ENCODE peak calls at places on chromosomes 11 and 22, in six cellular contexts. Z is MM.1S, U is GM23248, O is PC-3, S is HCT116, P is hepatocyte. C is an unnamed sample.

GRCh38 chr22:50016308-50016987 is 3.9 kb upstream of the IL17REL start:
- DNase-seq in Z (no peak), O (no peak), U (no peak), P (no peak), S (no peak), C (peak)

GRCh38 chr11:131375936-131376335 is 5.5 kb downstream of the NTM start:
- DNase-seq in Z (no peak), U (no peak), P (no peak), O (no peak), S (no peak), C (no peak)

GRCh38 chr11:19359425-19360000 is 118.8 kb upstream of the E2F8 start:
- DNase-seq in O (no peak), S (no peak), Z (no peak), P (no peak), U (peak), C (no peak)

GRCh38 chr11:34480339-34480738 is 33.3 kb downstream of the ELF5 start:
- DNase-seq in U (peak), Z (no peak), S (no peak), O (peak), P (no peak), C (no peak)

GRCh38 chr22:27377501-27377900 is 424.1 kb downstream of the MN1 start:
- DNase-seq in O (no peak), Z (no peak), S (no peak), U (no peak), P (no peak), C (no peak)

GRCh38 chr11:5291207-5291838 is 10.4 kb downstream of the OR51B4 start:
- DNase-seq in Z (peak), P (peak), O (peak), U (peak), S (peak), C (peak)

GRCh38 chr11:102546427-102546826 is 15.9 kb upstream of the MMP7 start:
- DNase-seq in P (no peak), Z (no peak), S (no peak), U (no peak), O (no peak), C (no peak)

GRCh38 chr11:77167791-77168190 is 39.7 kb downstream of the MYO7A start:
- DNase-seq in P (no peak), S (no peak), Z (no peak), O (no peak), U (no peak), C (no peak)

GRCh38 chr11:118437046-118437735 is 899 bp downstream of the KMT2A start:
- DNase-seq in O (peak), U (peak), P (peak), S (no peak), Z (peak), C (peak)

GRCh38 chr11:76653674-76654309 is 16.8 kb downstream of the LRRC32 start:
- DNase-seq in S (no peak), Z (no peak), U (peak), P (peak), O (no peak), C (no peak)

GRCh38 chr11:75771646-75772410 is 3.2 kb downstream of the DGAT2 start:
- DNase-seq in Z (no peak), O (peak), S (no peak), U (peak), P (peak), C (no peak)

GRCh38 chr11:70845761-70846160 is 406.6 kb downstream of the SHANK2 start:
- DNase-seq in P (no peak), Z (no peak), U (no peak), S (no peak), O (no peak), C (no peak)

GRCh38 chr11:124801014-124801413 is 808 bp upstream of the MSANTD2 start:
- DNase-seq in U (peak), Z (no peak), P (peak), S (no peak), O (peak), C (no peak)

GRCh38 chr11:119745776-119746535 is 17.0 kb upstream of the NECTIN1 start:
- DNase-seq in S (no peak), U (no peak), P (no peak), Z (no peak), O (no peak), C (no peak)

GRCh38 chr22:46969491-46969890 is 207.0 kb downstream of the TBC1D22A start:
- DNase-seq in S (no peak), O (no peak), U (no peak), Z (no peak), P (no peak), C (no peak)

GRCh38 chr11:71302534-71302909 is 50.1 kb upstream of the SHANK2 start:
- DNase-seq in Z (no peak), P (no peak), O (no peak), U (no peak), S (no peak), C (no peak)

GRCh38 chr22:27195104-27195503 is 537.7 kb downstream of the MIAT start:
- DNase-seq in O (no peak), Z (no peak), U (no peak), S (no peak), P (no peak), C (no peak)

GRCh38 chr22:49007013-49007653 is 820.5 kb downstream of the BRD1 start:
- DNase-seq in P (peak), Z (no peak), U (no peak), O (no peak), S (no peak), C (no peak)

GRCh38 chr11:123061403-123062157 is at the start of gene HSPA8:
- DNase-seq in P (peak), U (peak), O (peak), Z (peak), S (no peak), C (peak)

GRCh38 chr11:117704416-117705150 is 92.4 kb downstream of the DSCAML1 start:
- DNase-seq in O (no peak), P (no peak), Z (no peak), U (no peak), S (no peak), C (no peak)

GRCh38 chr11:31926816-31927528 is 115.8 kb upstream of the PAX6 start:
- DNase-seq in P (no peak), S (no peak), Z (no peak), U (no peak), O (no peak), C (no peak)

GRCh38 chr22:24995649-24996180 is 43.2 kb downstream of the KIAA1671 start:
- DNase-seq in S (no peak), U (no peak), Z (no peak), O (no peak), P (no peak), C (no peak)

GRCh38 chr11:120784566-120785251 is 239.2 kb upstream of the TBCEL start:
- DNase-seq in Z (no peak), U (no peak), S (no peak), P (no peak), O (no peak), C (no peak)

GRCh38 chr22:39457047-39457545 is 284 bp downstream of the MGAT3 start:
- DNase-seq in U (no peak), P (peak), Z (no peak), O (no peak), S (no peak), C (peak)

GRCh38 chr22:37166675-37167066 is 17.0 kb upstream of the IL2RB start:
- DNase-seq in U (peak), Z (peak), O (peak), P (peak), S (no peak), C (peak)

GRCh38 chr22:31044262-31044861 is 36.8 kb upstream of the SMTN start:
- DNase-seq in S (no peak), U (peak), P (no peak), O (no peak), Z (no peak), C (no peak)

GRCh38 chr22:37781434-37782059 is 26.2 kb upstream of the GCAT start:
- DNase-seq in S (no peak), U (peak), O (peak), Z (no peak), P (no peak), C (peak)

GRCh38 chr11:34263462-34264186 is 94.2 kb downstream of the ABTB2 start:
- DNase-seq in U (peak), P (peak), Z (no peak), S (peak), O (peak), C (no peak)

GRCh38 chr11:27861706-27862430 is 161.6 kb upstream of the BDNF start:
- DNase-seq in S (no peak), U (peak), P (peak), O (peak), Z (no peak), C (no peak)

GRCh38 chr11:58775066-58775708 is 43.4 kb upstream of the GLYAT start:
- DNase-seq in P (no peak), U (no peak), S (no peak), Z (no peak), O (no peak), C (no peak)

GRCh38 chr22:33051960-33052839 is 6.0 kb downstream of the SYN3 start:
- DNase-seq in U (no peak), S (no peak), P (no peak), O (no peak), Z (no peak), C (peak)

GRCh38 chr22:17916226-17916889 is 108.0 kb downstream of the MICAL3 start:
- DNase-seq in O (no peak), S (no peak), P (no peak), Z (no peak), U (no peak), C (no peak)

GRCh38 chr11:111450480-111451320 is 61.5 kb downstream of the BTG4 start:
- DNase-seq in Z (peak), O (no peak), U (no peak), S (no peak), P (no peak), C (no peak)

GRCh38 chr11:44738791-44739190 is 12.0 kb downstream of the TSPAN18 start:
- DNase-seq in P (no peak), Z (no peak), O (no peak), U (no peak), S (no peak), C (no peak)

GRCh38 chr11:44742470-44742869 is 15.7 kb downstream of the TSPAN18 start:
- DNase-seq in P (no peak), O (no peak), U (no peak), Z (no peak), S (no peak), C (no peak)

GRCh38 chr11:44743326-44743725 is 16.6 kb downstream of the TSPAN18 start:
- DNase-seq in O (no peak), U (no peak), Z (no peak), S (no peak), P (no peak), C (no peak)

GRCh38 chr11:44741976-44742375 is 15.2 kb downstream of the TSPAN18 start:
- DNase-seq in U (no peak), O (no peak), Z (no peak), S (no peak), P (no peak), C (no peak)

DNA sequence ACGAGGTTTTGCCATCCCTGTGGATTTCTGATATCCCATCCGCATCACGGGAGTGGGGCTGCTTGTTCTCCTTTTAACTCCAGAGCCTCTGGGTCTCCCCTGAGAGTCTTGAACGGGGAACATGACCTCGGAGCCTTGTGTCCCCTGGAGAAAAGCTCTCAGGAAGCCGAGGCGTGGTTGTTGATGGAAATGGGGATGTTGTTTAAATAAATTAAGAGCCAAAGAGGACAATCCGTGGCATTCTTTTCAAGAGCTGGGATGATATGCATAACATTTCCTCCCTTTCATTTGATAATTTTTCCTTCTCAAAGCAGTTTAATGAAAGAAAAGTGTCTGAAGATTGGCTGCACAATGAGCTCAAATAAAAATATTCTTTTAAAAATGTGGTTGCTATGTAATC is 14.2 kb downstream of the TSPAN18 start:
- DNase-seq in S (no peak), Z (no peak), P (no peak), O (no peak), U (no peak), C (no peak)
- H3K4me3 ChIP-seq in S (no peak), Z (no peak), P (no peak), O (no peak), U (no peak), C (no peak)

DNA sequence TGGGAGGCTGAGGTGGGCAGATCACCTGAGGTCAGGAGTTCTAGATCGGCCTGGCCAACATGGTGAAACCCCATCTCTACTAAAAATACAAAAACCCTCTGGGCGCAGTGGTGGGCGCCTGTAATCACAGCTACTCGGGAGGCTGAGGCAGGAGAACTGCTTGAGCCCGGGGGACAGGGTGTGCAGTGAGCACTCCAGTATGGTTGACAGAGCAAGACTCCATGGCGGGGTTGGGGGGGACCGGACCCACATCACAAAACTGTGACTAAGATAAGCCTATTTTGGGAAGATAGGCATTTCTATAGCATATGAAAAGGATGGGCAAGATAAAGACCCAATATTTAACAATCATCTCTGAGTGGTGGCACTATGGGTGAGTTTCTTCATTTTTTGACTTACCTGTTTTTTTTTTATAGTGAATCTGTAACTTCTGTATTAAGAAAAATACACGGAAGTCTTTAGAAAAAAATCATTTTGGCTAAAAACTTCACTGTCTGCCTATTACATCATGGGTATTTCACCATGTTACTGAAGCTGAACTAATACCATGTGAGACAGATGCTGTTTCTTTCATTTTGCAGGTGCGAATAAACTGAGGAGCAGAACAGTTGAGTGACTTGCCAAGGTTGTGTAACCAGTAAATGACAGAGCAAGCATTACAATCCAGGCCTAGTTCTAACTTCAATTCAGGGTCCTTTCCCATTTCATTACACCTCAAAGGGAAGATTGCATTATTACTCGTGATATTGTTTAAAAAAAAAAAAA is 2.5 kb downstream of the CELF1 start:
- DNase-seq in S (no peak), Z (no peak), U (peak), P (no peak), O (no peak), C (no peak)
- TF ChIP-seq EZH2phosphoT487 in S (no peak), Z (no peak), U (no peak), P (no peak), O (no peak), C (no peak)

GRCh38 chr11:16605440-16605970 is 132.9 kb upstream of the C11orf58 start:
- DNase-seq in O (no peak), S (no peak), U (peak), P (peak), Z (peak), C (peak)
- TF ChIP-seq EZH2 in O (peak), S (no peak), U (peak), P (no peak), Z (no peak), C (no peak)

DNA sequence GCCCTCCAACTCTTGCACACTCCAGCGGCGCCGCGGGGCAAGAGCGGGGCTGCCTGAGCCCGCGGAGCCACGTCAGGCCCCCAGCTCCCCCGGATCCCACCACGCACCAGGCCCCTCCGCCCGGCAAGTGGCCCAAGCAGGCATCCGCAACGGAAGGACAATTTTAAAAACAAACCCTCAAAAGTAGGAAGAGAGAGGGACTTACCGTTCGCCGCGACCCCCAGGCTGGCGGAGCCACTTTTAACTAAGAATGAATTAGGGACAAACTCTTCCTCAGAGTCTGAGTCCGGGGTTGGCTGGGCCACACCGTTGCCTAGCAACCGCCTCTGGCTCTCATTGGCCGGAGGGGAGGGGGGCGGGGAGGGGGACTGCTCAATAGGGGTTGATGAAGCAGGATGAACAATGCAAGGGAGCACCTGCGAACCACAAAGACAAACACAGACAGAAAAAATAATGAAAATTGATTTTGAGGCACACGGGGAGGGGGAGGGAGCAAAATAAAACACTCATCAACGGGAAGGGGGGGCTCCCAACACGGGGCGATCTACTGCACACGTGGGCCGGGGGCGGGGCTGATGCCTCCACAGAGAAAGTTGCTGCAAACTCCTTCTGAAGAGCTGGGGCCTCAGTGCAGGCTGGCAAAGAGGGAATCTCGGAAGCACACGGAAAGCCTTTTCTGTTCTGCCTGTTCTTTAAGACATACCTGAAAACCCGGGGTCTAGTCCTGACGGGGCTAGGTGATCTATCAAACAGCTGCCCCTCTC is 387.5 kb upstream of the NARS2 start:
- DNase-seq in P (peak), O (peak), U (peak), Z (no peak), S (no peak), C (peak)
- H3K4me3 ChIP-seq in P (peak), O (peak), U (no peak), Z (no peak), S (no peak), C (peak)

DNA sequence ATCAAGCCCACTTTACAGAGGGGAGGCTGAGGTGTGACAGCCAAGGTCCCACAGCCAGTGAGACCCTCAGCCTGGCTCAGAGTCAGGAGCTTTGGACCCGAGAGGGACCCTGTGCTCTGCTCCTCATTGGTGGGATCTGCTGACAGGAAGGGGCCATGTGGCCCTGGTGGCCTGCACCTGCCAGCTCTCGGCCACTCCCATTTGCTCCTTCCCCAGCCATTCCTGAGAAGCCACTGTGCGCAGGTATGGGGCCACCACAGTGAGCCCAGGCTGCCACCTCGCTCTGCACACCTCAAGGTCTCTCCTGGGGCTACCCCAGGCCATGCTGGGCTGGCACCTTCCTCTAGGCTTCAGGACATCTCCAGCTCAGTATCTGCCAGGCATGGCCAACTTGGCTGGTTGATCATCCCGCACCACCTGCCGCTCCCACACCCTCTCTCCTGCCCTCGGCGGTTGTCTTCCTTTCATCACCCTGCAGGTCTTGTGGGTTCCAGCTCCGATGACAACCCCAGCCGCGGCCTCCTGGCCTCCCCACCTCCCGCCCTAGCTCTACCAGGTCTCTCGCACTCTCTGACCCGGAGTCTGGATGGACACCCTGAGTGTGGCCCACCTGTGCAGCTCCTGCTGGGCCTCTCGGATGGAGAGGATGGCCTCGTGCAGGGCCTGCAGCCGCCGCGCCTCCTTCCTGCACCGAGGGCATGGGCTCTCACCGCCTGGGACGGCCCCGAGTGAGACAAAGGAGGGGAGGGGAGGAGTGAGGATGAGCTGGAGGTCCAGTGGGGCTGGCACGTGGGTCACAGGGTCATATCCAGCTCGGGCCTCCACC is 32.2 kb upstream of the CARS1 start:
- DNase-seq in S (no peak), Z (no peak), O (no peak), U (no peak), P (no peak), C (no peak)
- TF ChIP-seq EZH2phosphoT487 in S (no peak), Z (no peak), O (no peak), U (no peak), P (no peak), C (no peak)

GRCh38 chr11:17744151-17744940 is 9.8 kb downstream of the KCNC1 start:
- DNase-seq in S (no peak), Z (no peak), P (no peak), O (peak), U (peak), C (no peak)

GRCh38 chr11:17743026-17743807 is 8.6 kb downstream of the KCNC1 start:
- DNase-seq in P (no peak), O (no peak), U (no peak), Z (no peak), S (no peak), C (no peak)

GRCh38 chr11:17743808-17744119 is 9.2 kb downstream of the KCNC1 start:
- DNase-seq in Z (no peak), S (no peak), P (no peak), O (peak), U (peak), C (no peak)

GRCh38 chr11:17746096-17746495 is 11.5 kb downstream of the KCNC1 start:
- DNase-seq in Z (no peak), S (no peak), P (no peak), O (no peak), U (no peak), C (no peak)

GRCh38 chr11:17745032-17745772 is 10.6 kb downstream of the KCNC1 start:
- DNase-seq in S (no peak), Z (no peak), P (no peak), U (no peak), O (no peak), C (no peak)
- TF ChIP-seq EZH2 in S (no peak), Z (no peak), P (no peak), U (no peak), O (no peak), C (no peak)

GRCh38 chr22:28750471-28750881 is 8.6 kb downstream of the HSCB start:
- DNase-seq in U (peak), O (peak), S (no peak), P (no peak), Z (no peak), C (no peak)
- H3K4me3 ChIP-seq in U (peak), O (no peak), S (no peak), P (no peak), Z (no peak), C (no peak)

GRCh38 chr11:108115495-108116140 is 5.7 kb upstream of the ACAT1 start:
- DNase-seq in O (peak), P (peak), S (no peak), Z (no peak), U (peak), C (peak)
- TF ChIP-seq EZH2phosphoT487 in O (no peak), P (no peak), S (no peak), Z (no peak), U (no peak), C (no peak)

C was measured in neural progenitor cell.